ENCODE peak calls at places on chromosomes 13 and 19, in six cellular contexts. V is GM12892; N is endodermal cell; U is activated gamma-delta T cell treated with Interleukin-2 at 50 U/mL for 16 hours; R is stimulated activated CD4-positive, alpha-beta T cell treated with anti-CD3 and anti-CD28 coated beads, Interleukin-1b, Interleukin-23, amount 100 ng/mL, for 24 hours; T is psoas muscle. H is an unnamed sample.

GRCh38 chr19:1382250-1382649 is 1.5 kb upstream of the NDUFS7 start:
- DNase-seq in V (no peak), N (no peak), U (no peak), R (no peak), T (no peak), H (no peak)

GRCh38 chr13:44303681-44304432 is 69.8 kb upstream of the SERP2 start:
- DNase-seq in V (no peak), N (no peak), U (no peak), R (no peak), T (peak; percentile 81), H (peak; percentile 17)

GRCh38 chr13:77386046-77386445 is 59.2 kb upstream of the MYCBP2 start:
- DNase-seq in V (no peak), N (no peak), U (no peak), R (no peak), T (no peak), H (no peak)

GRCh38 chr13:41492432-41493267 is 35.3 kb downstream of the RGCC start:
- DNase-seq in V (no peak), N (no peak), U (peak; percentile 34), R (no peak), T (no peak), H (no peak)

GRCh38 chr13:23743269-23743668 is 145.9 kb downstream of the MIPEP start:
- DNase-seq in V (no peak), N (no peak), U (no peak), R (no peak), T (no peak), H (no peak)

GRCh38 chr13:107864543-107865460 is 350.5 kb downstream of the LIG4 start:
- DNase-seq in V (no peak), N (peak; percentile 79), U (no peak), R (no peak), T (no peak), H (peak; percentile 22)

GRCh38 chr19:16066611-16067104 is 9.6 kb upstream of the TPM4 start:
- DNase-seq in V (peak; percentile 44), N (no peak), U (peak; percentile 41), R (no peak), T (no peak), H (no peak)

GRCh38 chr13:109529964-109530363 is 256.4 kb downstream of the IRS2 start:
- DNase-seq in V (no peak), N (no peak), U (no peak), R (no peak), T (no peak), H (no peak)

GRCh38 chr13:109778102-109778542 is 8.3 kb downstream of the IRS2 start:
- DNase-seq in V (no peak), N (no peak), U (no peak), R (no peak), T (no peak), H (no peak)

GRCh38 chr13:35881360-35881759 is 249.8 kb downstream of the DCLK1 start:
- DNase-seq in V (no peak), N (no peak), U (no peak), R (no peak), T (no peak), H (peak; percentile 77)

GRCh38 chr19:54137913-54138776 is 583 bp downstream of the CNOT3 start:
- DNase-seq in V (peak; percentile 69), N (peak; percentile 58), U (peak; percentile 33), R (no peak), T (peak; percentile 73), H (no peak)

GRCh38 chr19:12139885-12140544 is at the start of gene ZNF20:
- DNase-seq in V (peak; percentile 92), N (peak; percentile 99), U (peak; percentile 89), R (peak; percentile 72), T (peak; percentile 97), H (peak; percentile 95)

GRCh38 chr13:46039421-46040036 is 13.0 kb downstream of the ZC3H13 start:
- DNase-seq in V (no peak), N (no peak), U (no peak), R (no peak), T (no peak), H (no peak)

GRCh38 chr19:5091576-5092215 is 122.8 kb downstream of the KDM4B start:
- DNase-seq in V (no peak), N (no peak), U (no peak), R (no peak), T (peak; percentile 71), H (no peak)

GRCh38 chr19:18306209-18306902 is 16.5 kb downstream of the LSM4 start:
- DNase-seq in V (no peak), N (peak; percentile 38), U (no peak), R (no peak), T (no peak), H (no peak)

GRCh38 chr19:31312004-31312403 is 37.2 kb downstream of the TSHZ3 start:
- DNase-seq in V (no peak), N (no peak), U (no peak), R (no peak), T (no peak), H (no peak)

GRCh38 chr19:29214411-29214810 is 1.5 kb upstream of the UQCRFS1 start:
- DNase-seq in V (no peak), N (no peak), U (no peak), R (no peak), T (no peak), H (no peak)

GRCh38 chr19:22919946-22920345 is 83.0 kb downstream of the ZNF728 start:
- DNase-seq in V (no peak), N (no peak), U (no peak), R (no peak), T (no peak), H (no peak)

GRCh38 chr13:26406791-26407190 is 150.7 kb upstream of the WASF3 start:
- DNase-seq in V (no peak), N (no peak), U (no peak), R (no peak), T (no peak), H (no peak)

GRCh38 chr13:92500192-92500591 is 726.4 kb upstream of the GPC6 start:
- DNase-seq in V (no peak), N (peak; percentile 71), U (no peak), R (no peak), T (no peak), H (no peak)

GRCh38 chr13:93552596-93552995 is 326.0 kb downstream of the GPC6 start:
- DNase-seq in V (no peak), N (no peak), U (no peak), R (no peak), T (no peak), H (no peak)

GRCh38 chr13:106530209-106530906 is 5.1 kb downstream of the EFNB2 start:
- DNase-seq in V (no peak), N (no peak), U (no peak), R (no peak), T (no peak), H (no peak)

GRCh38 chr13:79910869-79911540 is 429.9 kb downstream of the SPRY2 start:
- DNase-seq in V (no peak), N (no peak), U (no peak), R (no peak), T (no peak), H (no peak)

GRCh38 chr19:43461303-43461702 is 4.1 kb downstream of the LYPD3 start:
- DNase-seq in V (no peak), N (no peak), U (no peak), R (no peak), T (no peak), H (no peak)

H was measured in globus pallidus.